ENCODE peak calls at places on chromosomes 3 and 15, in eight cellular contexts. One of them, this sample, is unnamed.

GRCh38 chr3:87437765-87438164 is 161.4 kb upstream of the POU1F1 start:
- DNase-seq in H9: no peak
- DNase-seq in thyroid gland: peak
- DNase-seq in iPS-NIHi11: no peak
- DNase-seq in amniotic stem cell: no peak
- DNase-seq in AG08395: no peak
- DNase-seq in mucosa of descending colon: no peak
- DNase-seq in stimulated activated CD4-positive, alpha-beta T cell treated with anti-CD3 and anti-CD28 coated beads, Interleukin-15, amount 100 ng/mL, for 1 hour: no peak
- DNase-seq in this sample: no peak

GRCh38 chr15:52011711-52012144 is 7.3 kb upstream of the MAPK6 start:
- DNase-seq in iPS-NIHi11: no peak
- DNase-seq in mucosa of descending colon: no peak
- DNase-seq in stimulated activated CD4-positive, alpha-beta T cell treated with anti-CD3 and anti-CD28 coated beads, Interleukin-15, amount 100 ng/mL, for 1 hour: no peak
- DNase-seq in H9: no peak
- DNase-seq in amniotic stem cell: no peak
- DNase-seq in thyroid gland: no peak
- DNase-seq in AG08395: no peak
- DNase-seq in this sample: peak

GRCh38 chr3:57397175-57398026 is 104.9 kb upstream of the ASB14 start:
- DNase-seq in thyroid gland: peak
- DNase-seq in H9: peak
- DNase-seq in stimulated activated CD4-positive, alpha-beta T cell treated with anti-CD3 and anti-CD28 coated beads, Interleukin-15, amount 100 ng/mL, for 1 hour: peak
- DNase-seq in amniotic stem cell: no peak
- DNase-seq in AG08395: peak
- DNase-seq in mucosa of descending colon: peak
- DNase-seq in iPS-NIHi11: peak
- DNase-seq in this sample: no peak

GRCh38 chr3:150970665-150971327 is 1.7 kb downstream of the CLRN1 start:
- DNase-seq in H9: no peak
- DNase-seq in stimulated activated CD4-positive, alpha-beta T cell treated with anti-CD3 and anti-CD28 coated beads, Interleukin-15, amount 100 ng/mL, for 1 hour: no peak
- DNase-seq in amniotic stem cell: no peak
- DNase-seq in mucosa of descending colon: no peak
- DNase-seq in iPS-NIHi11: no peak
- DNase-seq in thyroid gland: no peak
- DNase-seq in AG08395: peak
- DNase-seq in this sample: no peak

GRCh38 chr3:126121074-126121473 is 37.1 kb upstream of the SLC41A3 start:
- DNase-seq in iPS-NIHi11: no peak
- DNase-seq in thyroid gland: no peak
- DNase-seq in AG08395: no peak
- DNase-seq in H9: no peak
- DNase-seq in amniotic stem cell: no peak
- DNase-seq in stimulated activated CD4-positive, alpha-beta T cell treated with anti-CD3 and anti-CD28 coated beads, Interleukin-15, amount 100 ng/mL, for 1 hour: no peak
- DNase-seq in mucosa of descending colon: no peak
- DNase-seq in this sample: no peak

GRCh38 chr3:129611812-129612349 is 5.4 kb upstream of the PLXND1 start:
- DNase-seq in H9: peak
- DNase-seq in iPS-NIHi11: peak
- DNase-seq in AG08395: peak
- DNase-seq in stimulated activated CD4-positive, alpha-beta T cell treated with anti-CD3 and anti-CD28 coated beads, Interleukin-15, amount 100 ng/mL, for 1 hour: no peak
- DNase-seq in amniotic stem cell: peak
- DNase-seq in thyroid gland: no peak
- DNase-seq in mucosa of descending colon: no peak
- DNase-seq in this sample: no peak

GRCh38 chr3:115834068-115834467 is 210.8 kb downstream of the GAP43 start:
- DNase-seq in thyroid gland: no peak
- DNase-seq in AG08395: peak
- DNase-seq in stimulated activated CD4-positive, alpha-beta T cell treated with anti-CD3 and anti-CD28 coated beads, Interleukin-15, amount 100 ng/mL, for 1 hour: no peak
- DNase-seq in mucosa of descending colon: no peak
- DNase-seq in iPS-NIHi11: no peak
- DNase-seq in amniotic stem cell: no peak
- DNase-seq in H9: no peak
- DNase-seq in this sample: no peak

GRCh38 chr15:90851945-90852344 is 16.4 kb upstream of the FURIN start:
- DNase-seq in stimulated activated CD4-positive, alpha-beta T cell treated with anti-CD3 and anti-CD28 coated beads, Interleukin-15, amount 100 ng/mL, for 1 hour: no peak
- DNase-seq in AG08395: no peak
- DNase-seq in thyroid gland: no peak
- DNase-seq in mucosa of descending colon: no peak
- DNase-seq in iPS-NIHi11: no peak
- DNase-seq in H9: no peak
- DNase-seq in amniotic stem cell: no peak
- DNase-seq in this sample: no peak

GRCh38 chr15:66108483-66109270 is 144.9 kb downstream of the MEGF11 start:
- DNase-seq in AG08395: no peak
- DNase-seq in amniotic stem cell: no peak
- DNase-seq in mucosa of descending colon: no peak
- DNase-seq in thyroid gland: no peak
- DNase-seq in H9: no peak
- DNase-seq in stimulated activated CD4-positive, alpha-beta T cell treated with anti-CD3 and anti-CD28 coated beads, Interleukin-15, amount 100 ng/mL, for 1 hour: no peak
- DNase-seq in iPS-NIHi11: no peak
- DNase-seq in this sample: peak

GRCh38 chr3:150960708-150961684 is 11.5 kb downstream of the CLRN1 start:
- DNase-seq in stimulated activated CD4-positive, alpha-beta T cell treated with anti-CD3 and anti-CD28 coated beads, Interleukin-15, amount 100 ng/mL, for 1 hour: no peak
- DNase-seq in mucosa of descending colon: no peak
- DNase-seq in thyroid gland: peak
- DNase-seq in iPS-NIHi11: no peak
- DNase-seq in H9: no peak
- DNase-seq in amniotic stem cell: no peak
- DNase-seq in AG08395: no peak
- DNase-seq in this sample: no peak

GRCh38 chr3:68007621-68008226 is 353.3 kb upstream of the SUCLG2 start:
- DNase-seq in stimulated activated CD4-positive, alpha-beta T cell treated with anti-CD3 and anti-CD28 coated beads, Interleukin-15, amount 100 ng/mL, for 1 hour: no peak
- DNase-seq in AG08395: no peak
- DNase-seq in iPS-NIHi11: peak
- DNase-seq in amniotic stem cell: no peak
- DNase-seq in thyroid gland: no peak
- DNase-seq in H9: peak
- DNase-seq in mucosa of descending colon: peak
- DNase-seq in this sample: no peak

GRCh38 chr3:37772773-37773291 is 88.8 kb upstream of the CTDSPL start:
- DNase-seq in AG08395: no peak
- DNase-seq in mucosa of descending colon: no peak
- DNase-seq in iPS-NIHi11: no peak
- DNase-seq in H9: no peak
- DNase-seq in amniotic stem cell: no peak
- DNase-seq in thyroid gland: no peak
- DNase-seq in stimulated activated CD4-positive, alpha-beta T cell treated with anti-CD3 and anti-CD28 coated beads, Interleukin-15, amount 100 ng/mL, for 1 hour: no peak
- DNase-seq in this sample: no peak

This sample was measured in cerebellar nuclear complex.